ENCODE peak calls at places on chromosomes 7 and 10, in four cellular contexts. D is tibial artery, A is PC-9, S is lung. Z is an unnamed sample. For H3K4me1, the result is how much of the 10 kb centered on the place peaks cover.

GRCh38 chr10:60299961-60300883 is 89.5 kb downstream of the ANK3 start:
- DNase-seq in S (no peak), D (no peak), A (no peak), Z (no peak)

GRCh38 chr10:43274011-43274410 is 7.1 kb upstream of the RASGEF1A start:
- DNase-seq in D (no peak), A (no peak), S (no peak), Z (no peak)

GRCh38 chr10:15231403-15231802 is 62.9 kb upstream of the NMT2 start:
- DNase-seq in D (no peak), S (no peak), A (no peak), Z (no peak)

GRCh38 chr10:66180651-66181318 is 745.1 kb upstream of the LRRTM3 start:
- DNase-seq in A (peak), S (no peak), D (no peak), Z (peak)

GRCh38 chr10:35378547-35379210 is 42.4 kb downstream of the CCNY start:
- DNase-seq in D (no peak), A (no peak), S (no peak), Z (peak)

GRCh38 chr10:11143240-11143639 is 125.6 kb downstream of the CELF2 start:
- DNase-seq in S (no peak), A (no peak), D (no peak), Z (no peak)

GRCh38 chr10:124523301-124523871 is 61.8 kb downstream of the LHPP start:
- DNase-seq in A (no peak), S (no peak), D (no peak), Z (peak)

GRCh38 chr7:95686109-95686508 is 86.2 kb upstream of the DYNC1I1 start:
- DNase-seq in D (peak), A (peak), S (peak), Z (peak)

GRCh38 chr7:39341083-39341482 is 225.1 kb upstream of the YAE1 start:
- DNase-seq in S (no peak), D (no peak), A (no peak), Z (no peak)

GRCh38 chr7:6643915-6644625 is 7.0 kb downstream of the ZNF316 start:
- DNase-seq in A (no peak), D (peak), S (no peak), Z (no peak)

GRCh38 chr7:108146070-108146842 is 16.1 kb upstream of the LAMB4 start:
- DNase-seq in S (peak), A (peak), D (peak), Z (peak)

GRCh38 chr10:123974406-123974805 is 82.8 kb upstream of the CPXM2 start:
- DNase-seq in S (peak), D (no peak), A (no peak), Z (peak)

GRCh38 chr10:124149681-124150080 is 56.3 kb upstream of the CHST15 start:
- DNase-seq in D (peak), A (no peak), S (no peak), Z (peak)

GRCh38 chr7:77335581-77335980 is 80.6 kb downstream of the GSAP start:
- DNase-seq in D (no peak), A (no peak), S (no peak), Z (no peak)

GRCh38 chr10:70145166-70145665 is 1.3 kb downstream of the TYSND1 start:
- DNase-seq in D (no peak), S (no peak), A (peak), Z (no peak)

GRCh38 chr7:47504546-47505316 is 77.2 kb downstream of the TNS3 start:
- DNase-seq in A (no peak), S (no peak), D (no peak), Z (no peak)

GRCh38 chr7:47503283-47503682 is 78.6 kb downstream of the TNS3 start:
- DNase-seq in D (no peak), A (no peak), S (no peak), Z (no peak)

GRCh38 chr7:47501406-47501805 is 80.5 kb downstream of the TNS3 start:
- DNase-seq in S (no peak), D (no peak), A (no peak), Z (no peak)

GRCh38 chr7:47500103-47500563 is 81.8 kb downstream of the TNS3 start:
- DNase-seq in A (no peak), D (no peak), S (no peak), Z (no peak)

DNA sequence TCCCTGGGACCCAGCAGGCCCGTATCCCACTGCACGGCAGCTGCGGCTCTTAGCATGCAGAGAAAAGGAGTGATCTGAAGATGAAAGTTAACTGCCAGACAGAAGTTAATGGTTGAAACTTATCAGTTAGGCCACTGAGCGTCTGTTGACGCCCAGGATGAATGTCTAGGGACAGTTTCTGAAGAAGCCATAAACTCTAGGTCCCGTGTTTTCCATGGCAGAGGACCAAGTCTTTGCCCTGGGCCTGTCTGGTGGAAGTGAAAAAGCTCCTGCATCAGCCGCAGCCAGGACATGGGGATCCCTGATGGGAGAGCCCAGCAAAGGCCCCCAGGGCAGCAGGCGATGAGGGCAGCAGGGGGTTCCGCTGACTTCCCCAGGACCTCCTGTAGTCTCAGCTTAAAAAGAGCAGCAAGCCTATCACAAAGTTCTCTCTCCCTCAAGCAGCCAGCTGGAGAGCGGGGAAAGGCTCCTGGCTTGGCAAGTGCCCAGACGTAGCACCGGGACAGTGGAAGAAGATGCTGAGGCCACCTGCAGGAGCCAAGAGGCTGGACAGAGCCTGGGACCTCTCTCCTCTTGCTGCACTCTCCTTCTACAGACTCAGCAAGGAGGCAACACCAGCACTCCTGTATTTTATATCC is 79.6 kb downstream of the TNS3 start:
- DNase-seq in A (no peak), D (no peak), S (no peak), Z (no peak)
- TF ChIP-seq CTCF in A (no peak), D (no peak), S (no peak), Z (no peak)

DNA sequence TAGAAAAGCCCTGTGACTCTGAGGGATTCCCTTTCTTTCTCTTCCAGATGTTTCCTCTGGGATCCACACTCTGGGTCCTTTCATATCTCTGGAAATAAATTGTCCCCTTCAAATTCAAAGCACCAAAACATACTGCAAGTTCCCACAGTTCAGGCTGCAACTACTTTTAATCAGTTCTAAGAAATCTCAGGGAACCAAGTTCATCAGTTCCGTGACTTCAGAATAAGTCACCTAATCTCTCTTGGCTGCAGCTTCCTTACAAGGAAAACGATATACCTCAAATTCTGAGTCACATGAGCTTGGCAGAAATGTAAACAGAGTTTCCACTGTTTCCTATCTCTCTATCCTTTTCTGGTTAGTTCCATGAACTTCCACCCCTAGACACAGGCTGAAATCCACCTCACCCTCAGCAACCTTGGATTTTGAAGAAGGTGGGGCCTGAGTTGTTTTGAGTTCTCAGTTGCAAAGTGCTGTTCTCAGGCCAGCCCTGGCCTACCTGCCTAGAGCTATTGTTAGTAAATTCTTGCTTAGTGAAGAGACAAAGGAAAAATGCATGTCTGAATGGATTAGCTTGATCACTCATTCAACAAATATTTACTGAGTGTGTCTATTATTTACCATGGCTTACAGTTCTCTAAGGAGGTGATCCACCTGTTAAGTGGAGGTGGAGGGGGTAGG is 59.3 kb upstream of the IL6 start:
- DNase-seq in D (no peak), S (no peak), A (peak), Z (no peak)
- H3K4me1 ChIP-seq in D (under half), S (under half), A (half or more), Z (under half)

DNA sequence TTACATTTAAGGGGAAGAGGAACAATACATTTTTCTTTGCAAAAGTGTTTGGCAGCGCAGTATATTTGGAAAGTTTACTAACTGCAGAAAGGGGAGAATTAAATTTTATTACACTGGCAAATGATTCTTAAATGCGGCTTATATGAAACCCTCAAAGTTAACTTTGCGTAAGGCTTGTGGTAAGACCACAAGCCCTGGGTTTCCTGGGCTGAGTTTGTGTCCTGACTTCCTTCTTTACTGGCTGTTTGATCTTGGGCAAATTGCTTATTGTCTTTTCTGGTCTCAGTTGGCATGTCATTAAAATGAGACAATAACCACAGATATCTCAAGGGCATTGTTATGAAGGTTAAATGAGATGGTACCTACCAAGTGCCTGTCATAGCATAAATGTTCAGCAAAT is 106.8 kb downstream of the GLRX3 start:
- DNase-seq in S (no peak), D (no peak), A (no peak), Z (no peak)
- TF ChIP-seq CTCF in S (no peak), D (no peak), A (no peak), Z (no peak)

GRCh38 chr7:101167645-101168411 is 2.5 kb upstream of the VGF start:
- DNase-seq in D (no peak), S (no peak), A (no peak), Z (no peak)
- H3K4me1 ChIP-seq in D (half or more), S (under half), A (under half), Z (under half)

GRCh38 chr7:110797656-110798055 is 293.3 kb upstream of the LRRN3 start:
- DNase-seq in S (no peak), A (no peak), D (no peak), Z (no peak)
- TF ChIP-seq CTCF in S (no peak), A (no peak), D (no peak), Z (no peak)

GRCh38 chr7:93858857-93859256 is 31.7 kb downstream of the TFPI2 start:
- DNase-seq in D (no peak), A (no peak), S (no peak), Z (no peak)
- H3K4me1 ChIP-seq in D (under half), A (under half), S (under half), Z (under half)

DNA sequence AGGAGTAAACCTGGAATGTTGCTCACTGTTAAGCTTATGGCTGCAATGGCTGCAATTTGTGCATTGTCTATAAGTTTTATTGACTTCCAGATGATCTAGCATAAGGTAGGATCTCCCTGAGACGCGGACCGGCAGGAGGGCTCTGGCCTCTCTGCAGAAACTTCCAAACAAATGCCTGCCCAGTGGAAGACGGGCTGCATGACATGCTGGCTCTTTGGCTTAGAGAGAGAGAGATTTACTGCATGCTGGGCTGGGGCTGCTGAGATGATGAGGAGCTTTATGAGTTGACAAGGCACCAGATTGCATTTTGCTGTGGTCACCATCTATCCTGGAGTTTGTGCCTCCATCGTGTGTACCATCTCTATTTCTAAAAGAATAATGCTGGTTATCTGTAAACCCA is 193.2 kb downstream of the GALNT17 start:
- DNase-seq in D (no peak), A (no peak), S (no peak), Z (no peak)
- TF ChIP-seq CTCF in D (no peak), A (no peak), S (no peak), Z (no peak)